ENCODE peak calls at places on chromosomes 12 and 14, in nine cellular contexts. One of them, this sample, is unnamed. For H3K4me1, the result is how much of the 10 kb centered on the place peaks cover.

GRCh38 chr12:69657376-69658137 is 41.5 kb downstream of the BEST3 start:
- DNase-seq in small intestine: no peak
- DNase-seq in lower lobe of right lung: no peak
- DNase-seq in Peyer's patch: no peak
- DNase-seq in ovary: no peak
- DNase-seq in prostate gland: no peak
- DNase-seq in CD8-positive, alpha-beta T cell: no peak
- DNase-seq in mesendoderm: peak
- DNase-seq in fibroblast of lung: peak
- DNase-seq in this sample: no peak

GRCh38 chr12:57216014-57216891 is at the start of gene NXPH4:
- DNase-seq in ovary: peak
- DNase-seq in small intestine: no peak
- DNase-seq in fibroblast of lung: no peak
- DNase-seq in lower lobe of right lung: no peak
- DNase-seq in Peyer's patch: peak
- DNase-seq in CD8-positive, alpha-beta T cell: no peak
- DNase-seq in mesendoderm: peak
- DNase-seq in prostate gland: peak
- DNase-seq in this sample: peak

GRCh38 chr12:32270818-32271710 is 128.3 kb upstream of the FGD4 start:
- DNase-seq in ovary: no peak
- DNase-seq in Peyer's patch: no peak
- DNase-seq in CD8-positive, alpha-beta T cell: no peak
- DNase-seq in prostate gland: no peak
- DNase-seq in small intestine: no peak
- DNase-seq in mesendoderm: peak
- DNase-seq in fibroblast of lung: peak
- DNase-seq in lower lobe of right lung: no peak
- DNase-seq in this sample: no peak

GRCh38 chr12:53200458-53201169 is 6.4 kb downstream of the ITGB7 start:
- DNase-seq in mesendoderm: no peak
- DNase-seq in ovary: no peak
- DNase-seq in CD8-positive, alpha-beta T cell: no peak
- DNase-seq in Peyer's patch: peak
- DNase-seq in fibroblast of lung: no peak
- DNase-seq in prostate gland: no peak
- DNase-seq in lower lobe of right lung: no peak
- DNase-seq in small intestine: no peak
- DNase-seq in this sample: no peak

GRCh38 chr12:103851127-103851526 is 10.1 kb upstream of the NT5DC3 start:
- DNase-seq in fibroblast of lung: peak
- DNase-seq in Peyer's patch: no peak
- DNase-seq in lower lobe of right lung: no peak
- DNase-seq in small intestine: no peak
- DNase-seq in ovary: no peak
- DNase-seq in CD8-positive, alpha-beta T cell: no peak
- DNase-seq in mesendoderm: no peak
- DNase-seq in prostate gland: no peak
- DNase-seq in this sample: no peak

GRCh38 chr12:14995583-14996425 is 23.0 kb downstream of the PDE6H start:
- DNase-seq in fibroblast of lung: peak
- DNase-seq in Peyer's patch: no peak
- DNase-seq in lower lobe of right lung: no peak
- DNase-seq in CD8-positive, alpha-beta T cell: no peak
- DNase-seq in mesendoderm: peak
- DNase-seq in ovary: no peak
- DNase-seq in prostate gland: no peak
- DNase-seq in small intestine: peak
- DNase-seq in this sample: no peak

GRCh38 chr12:94805749-94806148 is 155.4 kb upstream of the TMCC3 start:
- DNase-seq in prostate gland: no peak
- DNase-seq in lower lobe of right lung: no peak
- DNase-seq in small intestine: no peak
- DNase-seq in Peyer's patch: no peak
- DNase-seq in CD8-positive, alpha-beta T cell: no peak
- DNase-seq in ovary: no peak
- DNase-seq in mesendoderm: peak
- DNase-seq in fibroblast of lung: peak
- DNase-seq in this sample: no peak

GRCh38 chr12:93699271-93700141 is 22.3 kb downstream of the CRADD start:
- DNase-seq in fibroblast of lung: peak
- DNase-seq in small intestine: no peak
- DNase-seq in CD8-positive, alpha-beta T cell: no peak
- DNase-seq in lower lobe of right lung: no peak
- DNase-seq in Peyer's patch: no peak
- DNase-seq in prostate gland: no peak
- DNase-seq in mesendoderm: no peak
- DNase-seq in ovary: no peak
- DNase-seq in this sample: no peak

GRCh38 chr14:33918256-33918655 is 32.6 kb downstream of the EGLN3 start:
- DNase-seq in small intestine: no peak
- DNase-seq in fibroblast of lung: no peak
- DNase-seq in CD8-positive, alpha-beta T cell: no peak
- DNase-seq in lower lobe of right lung: no peak
- DNase-seq in Peyer's patch: no peak
- DNase-seq in mesendoderm: no peak
- DNase-seq in ovary: no peak
- DNase-seq in prostate gland: no peak
- DNase-seq in this sample: no peak

GRCh38 chr12:49687941-49688340 is 19.3 kb downstream of the FMNL3 start:
- DNase-seq in fibroblast of lung: no peak
- DNase-seq in prostate gland: no peak
- DNase-seq in small intestine: no peak
- DNase-seq in CD8-positive, alpha-beta T cell: no peak
- DNase-seq in ovary: no peak
- DNase-seq in Peyer's patch: no peak
- DNase-seq in lower lobe of right lung: no peak
- DNase-seq in mesendoderm: peak
- DNase-seq in this sample: no peak

GRCh38 chr14:76977793-76978730 is 50.4 kb downstream of the IRF2BPL start:
- DNase-seq in fibroblast of lung: peak
- DNase-seq in ovary: peak
- DNase-seq in small intestine: no peak
- DNase-seq in Peyer's patch: peak
- DNase-seq in lower lobe of right lung: peak
- DNase-seq in prostate gland: no peak
- DNase-seq in CD8-positive, alpha-beta T cell: peak
- DNase-seq in mesendoderm: no peak
- DNase-seq in this sample: peak

GRCh38 chr12:46942579-46942978 is 116.8 kb upstream of the SLC38A4 start:
- DNase-seq in fibroblast of lung: peak
- DNase-seq in Peyer's patch: no peak
- DNase-seq in CD8-positive, alpha-beta T cell: no peak
- DNase-seq in ovary: no peak
- DNase-seq in mesendoderm: no peak
- DNase-seq in small intestine: no peak
- DNase-seq in lower lobe of right lung: no peak
- DNase-seq in prostate gland: no peak
- DNase-seq in this sample: no peak

GRCh38 chr12:47995976-47996375 is 8.3 kb downstream of the COL2A1 start:
- DNase-seq in lower lobe of right lung: no peak
- DNase-seq in prostate gland: peak
- DNase-seq in fibroblast of lung: peak
- DNase-seq in Peyer's patch: peak
- DNase-seq in mesendoderm: no peak
- DNase-seq in CD8-positive, alpha-beta T cell: no peak
- DNase-seq in ovary: peak
- DNase-seq in small intestine: no peak
- DNase-seq in this sample: peak

GRCh38 chr12:118237908-118238307 is 102.0 kb downstream of the PEBP1 start:
- DNase-seq in lower lobe of right lung: no peak
- DNase-seq in ovary: no peak
- DNase-seq in fibroblast of lung: peak
- DNase-seq in prostate gland: peak
- DNase-seq in small intestine: no peak
- DNase-seq in mesendoderm: no peak
- DNase-seq in CD8-positive, alpha-beta T cell: no peak
- DNase-seq in Peyer's patch: no peak
- DNase-seq in this sample: no peak

GRCh38 chr12:116604151-116604550 is 45.0 kb downstream of the MAP1LC3B2 start:
- DNase-seq in Peyer's patch: no peak
- DNase-seq in fibroblast of lung: no peak
- DNase-seq in mesendoderm: peak
- DNase-seq in ovary: peak
- DNase-seq in small intestine: no peak
- DNase-seq in lower lobe of right lung: no peak
- DNase-seq in prostate gland: no peak
- DNase-seq in CD8-positive, alpha-beta T cell: no peak
- DNase-seq in this sample: no peak

GRCh38 chr14:76673261-76673660 is 88.0 kb upstream of the VASH1 start:
- DNase-seq in prostate gland: no peak
- DNase-seq in Peyer's patch: no peak
- DNase-seq in ovary: no peak
- DNase-seq in CD8-positive, alpha-beta T cell: no peak
- DNase-seq in mesendoderm: no peak
- DNase-seq in small intestine: no peak
- DNase-seq in lower lobe of right lung: no peak
- DNase-seq in fibroblast of lung: no peak
- DNase-seq in this sample: no peak

GRCh38 chr14:22886500-22887259 is 3.7 kb downstream of the REM2 start:
- DNase-seq in mesendoderm: peak
- DNase-seq in small intestine: peak
- DNase-seq in Peyer's patch: peak
- DNase-seq in lower lobe of right lung: peak
- DNase-seq in prostate gland: peak
- DNase-seq in ovary: peak
- DNase-seq in fibroblast of lung: peak
- DNase-seq in CD8-positive, alpha-beta T cell: peak
- DNase-seq in this sample: peak

GRCh38 chr12:15787801-15788200 is 1.4 kb downstream of the EPS8 start:
- DNase-seq in Peyer's patch: no peak
- DNase-seq in prostate gland: no peak
- DNase-seq in CD8-positive, alpha-beta T cell: no peak
- DNase-seq in lower lobe of right lung: no peak
- DNase-seq in small intestine: peak
- DNase-seq in fibroblast of lung: no peak
- DNase-seq in ovary: no peak
- DNase-seq in mesendoderm: no peak
- DNase-seq in this sample: no peak

GRCh38 chr14:93972618-93973205 is 3.7 kb downstream of the ASB2 start:
- DNase-seq in CD8-positive, alpha-beta T cell: no peak
- DNase-seq in mesendoderm: no peak
- DNase-seq in prostate gland: no peak
- DNase-seq in lower lobe of right lung: peak
- DNase-seq in Peyer's patch: no peak
- DNase-seq in small intestine: no peak
- DNase-seq in fibroblast of lung: no peak
- DNase-seq in ovary: no peak
- DNase-seq in this sample: no peak
- H3K4me1 ChIP-seq in CD8-positive, alpha-beta T cell: under half
- H3K4me1 ChIP-seq in mesendoderm: under half
- H3K4me1 ChIP-seq in prostate gland: under half
- H3K4me1 ChIP-seq in lower lobe of right lung: under half
- H3K4me1 ChIP-seq in Peyer's patch: under half
- H3K4me1 ChIP-seq in small intestine: under half
- H3K4me1 ChIP-seq in fibroblast of lung: under half
- H3K4me1 ChIP-seq in ovary: under half
- H3K4me1 ChIP-seq in this sample: under half

GRCh38 chr12:122994140-122994675 is 13.7 kb downstream of the ARL6IP4 start:
- DNase-seq in lower lobe of right lung: no peak
- DNase-seq in fibroblast of lung: no peak
- DNase-seq in prostate gland: no peak
- DNase-seq in Peyer's patch: no peak
- DNase-seq in small intestine: peak
- DNase-seq in mesendoderm: no peak
- DNase-seq in ovary: no peak
- DNase-seq in CD8-positive, alpha-beta T cell: no peak
- DNase-seq in this sample: no peak

GRCh38 chr12:122996621-122997342 is 16.3 kb downstream of the ARL6IP4 start:
- DNase-seq in lower lobe of right lung: no peak
- DNase-seq in CD8-positive, alpha-beta T cell: no peak
- DNase-seq in prostate gland: no peak
- DNase-seq in fibroblast of lung: no peak
- DNase-seq in mesendoderm: no peak
- DNase-seq in Peyer's patch: no peak
- DNase-seq in ovary: no peak
- DNase-seq in small intestine: no peak
- DNase-seq in this sample: no peak

GRCh38 chr12:122995503-122996187 is 15.2 kb downstream of the ARL6IP4 start:
- DNase-seq in lower lobe of right lung: no peak
- DNase-seq in prostate gland: no peak
- DNase-seq in CD8-positive, alpha-beta T cell: no peak
- DNase-seq in ovary: no peak
- DNase-seq in Peyer's patch: no peak
- DNase-seq in fibroblast of lung: no peak
- DNase-seq in small intestine: no peak
- DNase-seq in mesendoderm: no peak
- DNase-seq in this sample: peak

GRCh38 chr12:122996188-122996601 is 15.7 kb downstream of the ARL6IP4 start:
- DNase-seq in fibroblast of lung: no peak
- DNase-seq in lower lobe of right lung: no peak
- DNase-seq in Peyer's patch: no peak
- DNase-seq in mesendoderm: no peak
- DNase-seq in prostate gland: no peak
- DNase-seq in CD8-positive, alpha-beta T cell: no peak
- DNase-seq in small intestine: no peak
- DNase-seq in ovary: no peak
- DNase-seq in this sample: no peak

GRCh38 chr12:122994781-122995502 is 14.5 kb downstream of the ARL6IP4 start:
- DNase-seq in ovary: peak
- DNase-seq in fibroblast of lung: no peak
- DNase-seq in CD8-positive, alpha-beta T cell: no peak
- DNase-seq in lower lobe of right lung: no peak
- DNase-seq in prostate gland: no peak
- DNase-seq in mesendoderm: no peak
- DNase-seq in small intestine: no peak
- DNase-seq in Peyer's patch: no peak
- DNase-seq in this sample: no peak
- H3K4me1 ChIP-seq in ovary: under half
- H3K4me1 ChIP-seq in fibroblast of lung: under half
- H3K4me1 ChIP-seq in CD8-positive, alpha-beta T cell: under half
- H3K4me1 ChIP-seq in lower lobe of right lung: under half
- H3K4me1 ChIP-seq in prostate gland: under half
- H3K4me1 ChIP-seq in mesendoderm: under half
- H3K4me1 ChIP-seq in small intestine: under half
- H3K4me1 ChIP-seq in Peyer's patch: under half
- H3K4me1 ChIP-seq in this sample: under half

GRCh38 chr12:12718382-12718761 is 1.2 kb downstream of the CDKN1B start:
- DNase-seq in Peyer's patch: no peak
- DNase-seq in ovary: no peak
- DNase-seq in lower lobe of right lung: no peak
- DNase-seq in small intestine: no peak
- DNase-seq in mesendoderm: peak
- DNase-seq in CD8-positive, alpha-beta T cell: no peak
- DNase-seq in fibroblast of lung: peak
- DNase-seq in prostate gland: no peak
- DNase-seq in this sample: no peak
- H3K4me1 ChIP-seq in Peyer's patch: under half
- H3K4me1 ChIP-seq in ovary: under half
- H3K4me1 ChIP-seq in lower lobe of right lung: half or more
- H3K4me1 ChIP-seq in small intestine: under half
- H3K4me1 ChIP-seq in mesendoderm: under half
- H3K4me1 ChIP-seq in CD8-positive, alpha-beta T cell: half or more
- H3K4me1 ChIP-seq in fibroblast of lung: under half
- H3K4me1 ChIP-seq in prostate gland: under half
- H3K4me1 ChIP-seq in this sample: half or more

DNA sequence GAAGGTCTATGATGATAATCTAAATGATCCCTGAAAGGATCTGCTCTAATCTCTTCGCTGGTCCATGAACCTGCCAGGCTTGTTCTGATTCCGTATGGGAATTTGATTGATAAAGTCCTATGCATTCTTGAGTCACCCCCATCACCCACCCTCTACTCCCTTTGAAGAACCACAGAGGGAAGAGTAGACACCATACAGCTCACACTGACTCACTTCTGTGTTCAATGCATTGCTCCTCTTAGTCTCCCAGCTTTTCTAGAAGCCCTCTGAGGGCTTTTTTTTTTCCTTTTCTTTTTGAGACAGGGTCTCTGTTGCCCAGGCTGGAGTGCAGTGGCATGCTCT is 18.5 kb upstream of the GPRC5A start:
- DNase-seq in fibroblast of lung: peak
- DNase-seq in ovary: no peak
- DNase-seq in CD8-positive, alpha-beta T cell: no peak
- DNase-seq in mesendoderm: no peak
- DNase-seq in prostate gland: no peak
- DNase-seq in Peyer's patch: no peak
- DNase-seq in lower lobe of right lung: no peak
- DNase-seq in small intestine: no peak
- DNase-seq in this sample: no peak
- H3K4me1 ChIP-seq in fibroblast of lung: under half
- H3K4me1 ChIP-seq in ovary: under half
- H3K4me1 ChIP-seq in CD8-positive, alpha-beta T cell: under half
- H3K4me1 ChIP-seq in mesendoderm: under half
- H3K4me1 ChIP-seq in prostate gland: under half
- H3K4me1 ChIP-seq in Peyer's patch: under half
- H3K4me1 ChIP-seq in lower lobe of right lung: under half
- H3K4me1 ChIP-seq in small intestine: under half
- H3K4me1 ChIP-seq in this sample: under half

This sample was measured in body of pancreas.